ENCODE peak calls at places on chromosomes 1 and 21, in four cellular contexts. W is SK-N-DZ, M is T47D, C is ELR. N is an unnamed sample.

GRCh38 chr1:108327534-108328462 is 83.9 kb upstream of the NBPF4 start:
- DNase-seq in W (peak), C (peak), M (peak), N (no peak)

GRCh38 chr21:38310619-38311018 is 53.8 kb downstream of the KCNJ15 start:
- DNase-seq in W (no peak), C (peak), M (no peak), N (no peak)

GRCh38 chr1:221963742-221964141 is 221.9 kb upstream of the DUSP10 start:
- DNase-seq in W (no peak), C (no peak), M (no peak), N (no peak)

GRCh38 chr1:212608956-212609700 is 567 bp downstream of the ATF3 start:
- DNase-seq in M (peak), W (peak), C (peak), N (peak)

GRCh38 chr1:235892734-235893413 is 26.2 kb upstream of the LYST start:
- DNase-seq in W (no peak), M (no peak), C (no peak), N (no peak)

GRCh38 chr1:91900538-91900937 is 14.6 kb upstream of the TGFBR3 start:
- DNase-seq in W (no peak), M (no peak), C (peak), N (no peak)

GRCh38 chr1:207049974-207050391 is 1.0 kb downstream of the YOD1 start:
- DNase-seq in M (peak), W (peak), C (peak), N (no peak)

GRCh38 chr1:53656062-53656915 is 82.7 kb downstream of the GLIS1 start:
- DNase-seq in W (no peak), C (peak), M (no peak), N (peak)

GRCh38 chr1:55916480-55916879 is 662.9 kb downstream of the PLPP3 start:
- DNase-seq in M (peak), W (no peak), C (no peak), N (no peak)

GRCh38 chr1:15684468-15685283 is 556 bp downstream of the PLEKHM2 start:
- DNase-seq in M (no peak), C (peak), W (peak), N (peak)

GRCh38 chr1:16082283-16083038 is 9.0 kb upstream of the FAM131C start:
- DNase-seq in W (peak), C (peak), M (peak), N (peak)

GRCh38 chr21:32392299-32392879 is 423 bp downstream of the URB1 start:
- DNase-seq in M (peak), C (peak), W (no peak), N (no peak)

GRCh38 chr1:35539073-35539823 is 18.0 kb downstream of the KIAA0319L start:
- DNase-seq in C (peak), M (no peak), W (no peak), N (no peak)

GRCh38 chr1:193703655-193704054 is 517.2 kb upstream of the B3GALT2 start:
- DNase-seq in W (no peak), C (no peak), M (no peak), N (no peak)

GRCh38 chr1:5200006-5200405 is 545.6 kb downstream of the AJAP1 start:
- DNase-seq in M (no peak), C (no peak), W (no peak), N (no peak)

GRCh38 chr1:12477936-12478611 is 139.9 kb downstream of the DHRS3 start:
- DNase-seq in M (peak), C (peak), W (no peak), N (peak)

GRCh38 chr1:11629626-11630025 is 24.6 kb downstream of the FBXO2 start:
- DNase-seq in M (no peak), C (no peak), W (peak), N (no peak)

GRCh38 chr1:91502882-91503184 is 2.2 kb downstream of the CDC7 start:
- DNase-seq in C (peak), M (no peak), W (peak), N (no peak)

GRCh38 chr1:5906116-5906515 is 86.1 kb downstream of the NPHP4 start:
- DNase-seq in W (no peak), C (no peak), M (no peak), N (peak)

GRCh38 chr1:227733309-227733705 is 1.8 kb downstream of the JMJD4 start:
- DNase-seq in W (no peak), M (no peak), C (no peak), N (no peak)

GRCh38 chr1:206469411-206469932 is 804 bp upstream of the IKBKE start:
- DNase-seq in M (no peak), W (no peak), C (peak), N (no peak)

GRCh38 chr1:58816747-58817221 is 32.9 kb upstream of the JUN start:
- DNase-seq in W (no peak), C (peak), M (no peak), N (no peak)

GRCh38 chr1:241828576-241828975 is 19.4 kb upstream of the EXO1 start:
- DNase-seq in M (no peak), C (peak), W (peak), N (no peak)

GRCh38 chr1:156128749-156129682 is 14.5 kb downstream of the LMNA start:
- DNase-seq in C (no peak), M (no peak), W (no peak), N (peak)

GRCh38 chr1:229431270-229432115 is 2.4 kb downstream of the ACTA1 start:
- DNase-seq in C (no peak), M (no peak), W (no peak), N (no peak)

GRCh38 chr1:155884028-155884950 is 24.9 kb downstream of the SYT11 start:
- DNase-seq in C (no peak), W (no peak), M (peak), N (no peak)

GRCh38 chr1:46452931-46453325 is 36.7 kb upstream of the DMBX1 start:
- DNase-seq in W (no peak), C (no peak), M (no peak), N (no peak)

GRCh38 chr1:43388021-43388575 is 1.5 kb downstream of the MED8 start:
- DNase-seq in W (no peak), M (no peak), C (peak), N (no peak)

GRCh38 chr1:167082511-167083027 is 7.6 kb downstream of the GPA33 start:
- DNase-seq in W (no peak), C (peak), M (peak), N (no peak)

GRCh38 chr1:77687519-77687906 is 5.1 kb upstream of the ZZZ3 start:
- DNase-seq in W (no peak), C (no peak), M (no peak), N (peak)

GRCh38 chr1:95249929-95250328 is 15.9 kb downstream of the RWDD3 start:
- DNase-seq in M (no peak), C (no peak), W (no peak), N (no peak)

N was measured in aorta.